ENCODE peak calls at places on chromosomes 6 and 20, in nine cellular contexts. One of them, this sample, is unnamed.
A peak's percentile ranks its signal among the peaks of the same experiment; 100 is the strongest.

GRCh38 chr20:36062799-36063198 is 91.7 kb upstream of the EPB41L1 start:
- DNase-seq in NCI-H460: no peak
- DNase-seq in GF-D8: no peak
- DNase-seq in posterior vena cava: no peak
- DNase-seq in cardiac septum: no peak
- DNase-seq in left ventricle myocardium inferior: no peak
- DNase-seq in HT-29: no peak
- DNase-seq in NCI-H1105: no peak
- DNase-seq in D341Med: no peak
- DNase-seq in this sample: no peak

GRCh38 chr20:48476854-48477253 is 350.9 kb downstream of the PREX1 start:
- DNase-seq in posterior vena cava: no peak
- DNase-seq in NCI-H460: no peak
- DNase-seq in cardiac septum: no peak
- DNase-seq in left ventricle myocardium inferior: no peak
- DNase-seq in D341Med: no peak
- DNase-seq in NCI-H1105: no peak
- DNase-seq in HT-29: no peak
- DNase-seq in GF-D8: no peak
- DNase-seq in this sample: no peak

GRCh38 chr6:139871844-139872510 is 497.5 kb upstream of the CITED2 start:
- DNase-seq in cardiac septum: no peak
- DNase-seq in HT-29: no peak
- DNase-seq in posterior vena cava: no peak
- DNase-seq in left ventricle myocardium inferior: no peak
- DNase-seq in GF-D8: no peak
- DNase-seq in D341Med: no peak
- DNase-seq in NCI-H1105: no peak
- DNase-seq in NCI-H460: no peak
- DNase-seq in this sample: no peak

GRCh38 chr6:36245572-36246031 is 24.3 kb upstream of the PNPLA1 start:
- DNase-seq in cardiac septum: no peak
- DNase-seq in left ventricle myocardium inferior: no peak
- DNase-seq in posterior vena cava: peak; percentile 66
- DNase-seq in D341Med: no peak
- DNase-seq in NCI-H460: no peak
- DNase-seq in HT-29: peak; percentile 29
- DNase-seq in GF-D8: no peak
- DNase-seq in NCI-H1105: no peak
- DNase-seq in this sample: peak; percentile 9

GRCh38 chr20:31738729-31739549 is at the start of gene TPX2:
- DNase-seq in GF-D8: peak; percentile 91
- DNase-seq in cardiac septum: peak; percentile 98
- DNase-seq in HT-29: peak; percentile 100
- DNase-seq in posterior vena cava: peak; percentile 98
- DNase-seq in NCI-H1105: peak; percentile 99
- DNase-seq in left ventricle myocardium inferior: peak; percentile 93
- DNase-seq in D341Med: peak; percentile 95
- DNase-seq in NCI-H460: peak; percentile 98
- DNase-seq in this sample: peak; percentile 82

GRCh38 chr6:146029573-146030184 is 817 bp downstream of the GRM1 start:
- DNase-seq in posterior vena cava: no peak
- DNase-seq in GF-D8: no peak
- DNase-seq in left ventricle myocardium inferior: no peak
- DNase-seq in NCI-H1105: no peak
- DNase-seq in D341Med: no peak
- DNase-seq in NCI-H460: no peak
- DNase-seq in cardiac septum: no peak
- DNase-seq in HT-29: no peak
- DNase-seq in this sample: no peak

GRCh38 chr6:108432792-108433191 is 127.9 kb upstream of the FOXO3 start:
- DNase-seq in GF-D8: peak; percentile 49
- DNase-seq in D341Med: no peak
- DNase-seq in NCI-H460: no peak
- DNase-seq in left ventricle myocardium inferior: no peak
- DNase-seq in NCI-H1105: no peak
- DNase-seq in posterior vena cava: no peak
- DNase-seq in cardiac septum: no peak
- DNase-seq in HT-29: peak; percentile 64
- DNase-seq in this sample: no peak

GRCh38 chr6:160692369-160692959 is 9.6 kb upstream of the PLG start:
- DNase-seq in D341Med: no peak
- DNase-seq in posterior vena cava: no peak
- DNase-seq in HT-29: peak; percentile 5
- DNase-seq in NCI-H1105: no peak
- DNase-seq in GF-D8: no peak
- DNase-seq in NCI-H460: no peak
- DNase-seq in cardiac septum: no peak
- DNase-seq in left ventricle myocardium inferior: no peak
- DNase-seq in this sample: no peak

GRCh38 chr6:162416845-162417537 is 310.6 kb downstream of the PRKN start:
- DNase-seq in NCI-H460: no peak
- DNase-seq in D341Med: no peak
- DNase-seq in HT-29: no peak
- DNase-seq in NCI-H1105: no peak
- DNase-seq in posterior vena cava: no peak
- DNase-seq in GF-D8: no peak
- DNase-seq in left ventricle myocardium inferior: no peak
- DNase-seq in cardiac septum: no peak
- DNase-seq in this sample: no peak

GRCh38 chr6:3151705-3152104 is 5.6 kb downstream of the TUBB2A start:
- DNase-seq in GF-D8: no peak
- DNase-seq in HT-29: no peak
- DNase-seq in NCI-H1105: no peak
- DNase-seq in left ventricle myocardium inferior: no peak
- DNase-seq in D341Med: peak; percentile 74
- DNase-seq in posterior vena cava: no peak
- DNase-seq in cardiac septum: no peak
- DNase-seq in NCI-H460: no peak
- DNase-seq in this sample: no peak

GRCh38 chr20:52490715-52491430 is 299.3 kb upstream of the ZFP64 start:
- DNase-seq in GF-D8: no peak
- DNase-seq in posterior vena cava: no peak
- DNase-seq in NCI-H460: peak; percentile 38
- DNase-seq in HT-29: no peak
- DNase-seq in NCI-H1105: no peak
- DNase-seq in cardiac septum: no peak
- DNase-seq in left ventricle myocardium inferior: no peak
- DNase-seq in D341Med: no peak
- DNase-seq in this sample: no peak

GRCh38 chr6:57224769-57225515 is 2.8 kb upstream of the RAB23 start:
- DNase-seq in HT-29: no peak
- DNase-seq in NCI-H1105: no peak
- DNase-seq in posterior vena cava: no peak
- DNase-seq in NCI-H460: no peak
- DNase-seq in D341Med: no peak
- DNase-seq in left ventricle myocardium inferior: no peak
- DNase-seq in cardiac septum: no peak
- DNase-seq in GF-D8: no peak
- DNase-seq in this sample: no peak

GRCh38 chr20:38129248-38129865 is 35.7 kb downstream of the TGM2 start:
- DNase-seq in cardiac septum: peak; percentile 49
- DNase-seq in D341Med: no peak
- DNase-seq in NCI-H1105: no peak
- DNase-seq in posterior vena cava: no peak
- DNase-seq in left ventricle myocardium inferior: no peak
- DNase-seq in GF-D8: no peak
- DNase-seq in HT-29: no peak
- DNase-seq in NCI-H460: no peak
- DNase-seq in this sample: no peak

GRCh38 chr20:37544386-37544785 is 16.7 kb upstream of the BLCAP start:
- DNase-seq in cardiac septum: no peak
- DNase-seq in left ventricle myocardium inferior: no peak
- DNase-seq in NCI-H1105: no peak
- DNase-seq in NCI-H460: no peak
- DNase-seq in GF-D8: no peak
- DNase-seq in posterior vena cava: no peak
- DNase-seq in D341Med: no peak
- DNase-seq in HT-29: no peak
- DNase-seq in this sample: no peak

GRCh38 chr6:43496370-43497128 is 13.6 kb downstream of the LRRC73 start:
- DNase-seq in HT-29: peak; percentile 58
- DNase-seq in left ventricle myocardium inferior: no peak
- DNase-seq in GF-D8: no peak
- DNase-seq in cardiac septum: no peak
- DNase-seq in D341Med: peak; percentile 69
- DNase-seq in NCI-H460: peak; percentile 21
- DNase-seq in NCI-H1105: no peak
- DNase-seq in posterior vena cava: no peak
- DNase-seq in this sample: no peak

GRCh38 chr6:46655803-46656202 is 3.0 kb downstream of the SLC25A27 start:
- DNase-seq in NCI-H460: no peak
- DNase-seq in D341Med: peak; percentile 59
- DNase-seq in HT-29: peak; percentile 37
- DNase-seq in left ventricle myocardium inferior: no peak
- DNase-seq in cardiac septum: no peak
- DNase-seq in NCI-H1105: no peak
- DNase-seq in GF-D8: no peak
- DNase-seq in posterior vena cava: no peak
- DNase-seq in this sample: no peak

GRCh38 chr20:34562643-34563042 is 4.1 kb downstream of the MAP1LC3A start:
- DNase-seq in NCI-H1105: no peak
- DNase-seq in NCI-H460: no peak
- DNase-seq in left ventricle myocardium inferior: no peak
- DNase-seq in GF-D8: no peak
- DNase-seq in posterior vena cava: no peak
- DNase-seq in HT-29: peak; percentile 42
- DNase-seq in D341Med: peak; percentile 75
- DNase-seq in cardiac septum: no peak
- DNase-seq in this sample: no peak

GRCh38 chr6:159541296-159541695 is 151.7 kb downstream of the SOD2 start:
- DNase-seq in NCI-H1105: no peak
- DNase-seq in posterior vena cava: no peak
- DNase-seq in GF-D8: no peak
- DNase-seq in HT-29: no peak
- DNase-seq in cardiac septum: no peak
- DNase-seq in D341Med: no peak
- DNase-seq in NCI-H460: no peak
- DNase-seq in left ventricle myocardium inferior: no peak
- DNase-seq in this sample: no peak

GRCh38 chr20:62571667-62572344 is 70.5 kb upstream of the SLCO4A1 start:
- DNase-seq in GF-D8: no peak
- DNase-seq in NCI-H1105: no peak
- DNase-seq in cardiac septum: no peak
- DNase-seq in D341Med: no peak
- DNase-seq in left ventricle myocardium inferior: no peak
- DNase-seq in NCI-H460: no peak
- DNase-seq in HT-29: peak; percentile 46
- DNase-seq in posterior vena cava: no peak
- DNase-seq in this sample: no peak

GRCh38 chr20:25739615-25740320 is 43.1 kb upstream of the ZNF337 start:
- DNase-seq in GF-D8: peak; percentile 19
- DNase-seq in NCI-H460: no peak
- DNase-seq in D341Med: no peak
- DNase-seq in cardiac septum: no peak
- DNase-seq in HT-29: peak; percentile 14
- DNase-seq in posterior vena cava: no peak
- DNase-seq in NCI-H1105: no peak
- DNase-seq in left ventricle myocardium inferior: no peak
- DNase-seq in this sample: no peak

This sample was measured in T-cell.